ENCODE peak calls at places on chromosome 2, in seven cellular contexts. One of them, this sample, is unnamed.

GRCh38 chr2:207750876-207751275 is 18.8 kb downstream of the FZD5 start:
- DNase-seq in mucosa of descending colon: no peak
- DNase-seq in HFFc6: no peak
- DNase-seq in AG09309: no peak
- DNase-seq in breast epithelium: no peak
- DNase-seq in tibial artery: no peak
- DNase-seq in progenitor cell of endocrine pancreas: no peak
- DNase-seq in this sample: no peak

GRCh38 chr2:227939271-227940027 is 68.0 kb downstream of the DAW1 start:
- DNase-seq in tibial artery: no peak
- DNase-seq in progenitor cell of endocrine pancreas: no peak
- DNase-seq in breast epithelium: no peak
- DNase-seq in mucosa of descending colon: no peak
- DNase-seq in AG09309: no peak
- DNase-seq in HFFc6: peak; percentile 27
- DNase-seq in this sample: no peak

GRCh38 chr2:187618813-187619212 is 64.6 kb upstream of the TFPI start:
- DNase-seq in tibial artery: no peak
- DNase-seq in progenitor cell of endocrine pancreas: no peak
- DNase-seq in breast epithelium: no peak
- DNase-seq in AG09309: peak; percentile 7
- DNase-seq in HFFc6: no peak
- DNase-seq in mucosa of descending colon: no peak
- DNase-seq in this sample: no peak

GRCh38 chr2:95333056-95333455 is 35.9 kb downstream of the KCNIP3 start:
- DNase-seq in progenitor cell of endocrine pancreas: no peak
- DNase-seq in mucosa of descending colon: peak; percentile 1
- DNase-seq in tibial artery: no peak
- DNase-seq in breast epithelium: no peak
- DNase-seq in HFFc6: no peak
- DNase-seq in AG09309: no peak
- DNase-seq in this sample: no peak

GRCh38 chr2:119427756-119428155 is 3.9 kb upstream of the TMEM37 start:
- DNase-seq in tibial artery: peak; percentile 48
- DNase-seq in AG09309: no peak
- DNase-seq in mucosa of descending colon: no peak
- DNase-seq in HFFc6: no peak
- DNase-seq in progenitor cell of endocrine pancreas: no peak
- DNase-seq in breast epithelium: no peak
- DNase-seq in this sample: no peak

GRCh38 chr2:86035883-86036789 is 69.5 kb downstream of the POLR1A start:
- DNase-seq in tibial artery: peak; percentile 81
- DNase-seq in HFFc6: peak; percentile 71
- DNase-seq in progenitor cell of endocrine pancreas: peak; percentile 26
- DNase-seq in mucosa of descending colon: peak; percentile 69
- DNase-seq in AG09309: no peak
- DNase-seq in breast epithelium: peak; percentile 76
- DNase-seq in this sample: no peak

GRCh38 chr2:10257500-10258147 is 45.1 kb upstream of the HPCAL1 start:
- DNase-seq in progenitor cell of endocrine pancreas: no peak
- DNase-seq in tibial artery: peak; percentile 34
- DNase-seq in AG09309: no peak
- DNase-seq in HFFc6: no peak
- DNase-seq in mucosa of descending colon: peak; percentile 15
- DNase-seq in breast epithelium: no peak
- DNase-seq in this sample: no peak

GRCh38 chr2:238467772-238468171 is 41.0 kb downstream of the ASB1 start:
- DNase-seq in HFFc6: no peak
- DNase-seq in AG09309: no peak
- DNase-seq in tibial artery: no peak
- DNase-seq in mucosa of descending colon: no peak
- DNase-seq in progenitor cell of endocrine pancreas: no peak
- DNase-seq in breast epithelium: no peak
- DNase-seq in this sample: no peak

GRCh38 chr2:56047136-56047535 is 123.6 kb upstream of the EFEMP1 start:
- DNase-seq in breast epithelium: no peak
- DNase-seq in progenitor cell of endocrine pancreas: no peak
- DNase-seq in tibial artery: no peak
- DNase-seq in HFFc6: no peak
- DNase-seq in AG09309: no peak
- DNase-seq in mucosa of descending colon: no peak
- DNase-seq in this sample: no peak

DNA sequence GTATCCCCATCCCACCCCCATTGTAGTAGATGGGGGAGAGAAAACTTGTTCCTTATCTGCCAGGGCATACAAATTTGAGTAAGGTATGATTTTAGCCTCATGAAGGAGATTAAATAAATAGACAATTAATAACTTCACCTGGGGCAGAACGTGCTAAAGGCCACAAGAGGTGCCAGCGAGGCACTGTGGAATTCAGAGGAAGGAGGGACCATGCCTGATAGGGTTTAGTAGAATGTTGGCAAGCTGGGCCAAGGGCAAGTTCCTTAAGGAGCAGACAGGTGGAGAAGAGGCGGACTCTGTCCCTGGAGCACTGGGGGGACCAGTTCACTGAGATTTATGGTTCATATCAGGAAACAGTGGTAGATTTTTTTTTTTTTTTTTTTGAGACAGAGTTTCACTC is 22.5 kb downstream of the STAMBP start:
- DNase-seq in breast epithelium: no peak
- DNase-seq in progenitor cell of endocrine pancreas: no peak
- DNase-seq in AG09309: no peak
- DNase-seq in mucosa of descending colon: peak; percentile 37
- DNase-seq in HFFc6: no peak
- DNase-seq in tibial artery: no peak
- DNase-seq in this sample: no peak
- TF ChIP-seq CTCF in breast epithelium: no peak
- TF ChIP-seq CTCF in progenitor cell of endocrine pancreas: peak; percentile 44
- TF ChIP-seq CTCF in AG09309: peak; percentile 15
- TF ChIP-seq CTCF in mucosa of descending colon: peak; percentile 6
- TF ChIP-seq CTCF in HFFc6: peak; percentile 35
- TF ChIP-seq CTCF in tibial artery: no peak
- TF ChIP-seq CTCF in this sample: no peak

GRCh38 chr2:62475172-62476011 is 30.6 kb downstream of the TMEM17 start:
- DNase-seq in tibial artery: no peak
- DNase-seq in breast epithelium: no peak
- DNase-seq in AG09309: no peak
- DNase-seq in HFFc6: no peak
- DNase-seq in mucosa of descending colon: no peak
- DNase-seq in progenitor cell of endocrine pancreas: no peak
- DNase-seq in this sample: no peak
- TF ChIP-seq CTCF in tibial artery: no peak
- TF ChIP-seq CTCF in breast epithelium: no peak
- TF ChIP-seq CTCF in AG09309: no peak
- TF ChIP-seq CTCF in HFFc6: no peak
- TF ChIP-seq CTCF in mucosa of descending colon: no peak
- TF ChIP-seq CTCF in progenitor cell of endocrine pancreas: no peak
- TF ChIP-seq CTCF in this sample: no peak

DNA sequence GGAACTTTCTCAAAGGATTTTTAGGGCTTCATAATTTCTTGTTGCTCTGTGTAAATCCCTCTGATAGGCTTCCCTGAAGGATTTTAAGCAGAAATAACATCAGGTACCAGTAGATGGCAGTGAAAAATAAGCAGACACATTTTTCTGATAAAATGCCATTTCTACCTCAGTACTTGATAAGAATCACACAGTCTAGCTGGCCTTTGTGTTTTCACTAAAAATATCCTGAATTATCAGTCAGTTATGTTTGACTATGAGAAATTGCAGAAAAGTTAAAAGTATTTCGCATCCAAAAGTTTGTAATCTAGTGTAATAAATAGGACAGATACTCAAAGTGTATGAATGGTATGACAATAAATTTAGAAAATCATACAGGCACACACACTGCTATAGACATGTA is 68.7 kb downstream of the DNAJC10 start:
- DNase-seq in tibial artery: no peak
- DNase-seq in progenitor cell of endocrine pancreas: no peak
- DNase-seq in HFFc6: peak; percentile 50
- DNase-seq in breast epithelium: no peak
- DNase-seq in mucosa of descending colon: no peak
- DNase-seq in AG09309: peak; percentile 18
- DNase-seq in this sample: no peak
- TF ChIP-seq CTCF in tibial artery: peak; percentile 64
- TF ChIP-seq CTCF in progenitor cell of endocrine pancreas: peak; percentile 75
- TF ChIP-seq CTCF in HFFc6: peak; percentile 78
- TF ChIP-seq CTCF in breast epithelium: peak; percentile 22
- TF ChIP-seq CTCF in mucosa of descending colon: peak; percentile 43
- TF ChIP-seq CTCF in AG09309: peak; percentile 52
- TF ChIP-seq CTCF in this sample: peak; percentile 52

DNA sequence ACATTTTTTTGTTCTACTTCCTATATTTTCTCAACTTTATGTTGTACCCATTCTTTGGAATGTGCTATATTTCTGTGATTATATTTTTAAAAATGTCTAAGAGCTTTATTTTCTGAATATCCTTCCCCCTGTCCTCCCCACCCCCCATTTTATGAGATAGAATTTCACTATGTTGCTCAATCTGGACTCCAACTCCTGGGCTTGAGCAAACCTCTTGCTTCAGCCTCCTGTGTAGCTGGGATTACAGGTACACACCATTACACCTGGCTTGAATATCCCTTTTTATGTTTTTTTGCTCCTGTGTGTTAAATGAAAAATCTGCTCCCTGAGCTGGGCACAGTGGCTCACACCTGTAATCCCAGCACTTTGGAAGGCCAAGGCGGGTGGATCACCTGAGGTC is 9.2 kb upstream of the ZFAND2B start:
- DNase-seq in AG09309: no peak
- DNase-seq in mucosa of descending colon: no peak
- DNase-seq in tibial artery: no peak
- DNase-seq in breast epithelium: no peak
- DNase-seq in HFFc6: no peak
- DNase-seq in progenitor cell of endocrine pancreas: no peak
- DNase-seq in this sample: no peak
- TF ChIP-seq CTCF in AG09309: no peak
- TF ChIP-seq CTCF in mucosa of descending colon: no peak
- TF ChIP-seq CTCF in tibial artery: no peak
- TF ChIP-seq CTCF in breast epithelium: no peak
- TF ChIP-seq CTCF in HFFc6: no peak
- TF ChIP-seq CTCF in progenitor cell of endocrine pancreas: no peak
- TF ChIP-seq CTCF in this sample: no peak

GRCh38 chr2:170235860-170236638 is 58.1 kb downstream of the MYO3B start:
- DNase-seq in mucosa of descending colon: no peak
- DNase-seq in HFFc6: peak; percentile 43
- DNase-seq in breast epithelium: no peak
- DNase-seq in tibial artery: no peak
- DNase-seq in progenitor cell of endocrine pancreas: peak; percentile 31
- DNase-seq in AG09309: no peak
- DNase-seq in this sample: no peak
- TF ChIP-seq CTCF in mucosa of descending colon: no peak
- TF ChIP-seq CTCF in HFFc6: peak; percentile 75
- TF ChIP-seq CTCF in breast epithelium: no peak
- TF ChIP-seq CTCF in tibial artery: no peak
- TF ChIP-seq CTCF in progenitor cell of endocrine pancreas: peak; percentile 71
- TF ChIP-seq CTCF in AG09309: peak; percentile 40
- TF ChIP-seq CTCF in this sample: peak; percentile 44

GRCh38 chr2:47088371-47089082 is 66.6 kb downstream of the STPG4 start:
- DNase-seq in tibial artery: no peak
- DNase-seq in AG09309: no peak
- DNase-seq in mucosa of descending colon: no peak
- DNase-seq in progenitor cell of endocrine pancreas: no peak
- DNase-seq in breast epithelium: no peak
- DNase-seq in HFFc6: no peak
- DNase-seq in this sample: no peak
- TF ChIP-seq CTCF in tibial artery: no peak
- TF ChIP-seq CTCF in AG09309: no peak
- TF ChIP-seq CTCF in mucosa of descending colon: no peak
- TF ChIP-seq CTCF in progenitor cell of endocrine pancreas: no peak
- TF ChIP-seq CTCF in breast epithelium: no peak
- TF ChIP-seq CTCF in HFFc6: no peak
- TF ChIP-seq CTCF in this sample: no peak

GRCh38 chr2:160407393-160408204 is 86.0 kb downstream of the RBMS1 start:
- DNase-seq in mucosa of descending colon: peak; percentile 62
- DNase-seq in progenitor cell of endocrine pancreas: peak; percentile 53
- DNase-seq in AG09309: no peak
- DNase-seq in breast epithelium: peak; percentile 56
- DNase-seq in HFFc6: peak; percentile 36
- DNase-seq in tibial artery: peak; percentile 75
- DNase-seq in this sample: peak; percentile 41
- TF ChIP-seq CTCF in mucosa of descending colon: no peak
- TF ChIP-seq CTCF in progenitor cell of endocrine pancreas: no peak
- TF ChIP-seq CTCF in AG09309: no peak
- TF ChIP-seq CTCF in breast epithelium: no peak
- TF ChIP-seq CTCF in HFFc6: no peak
- TF ChIP-seq CTCF in tibial artery: peak; percentile 41
- TF ChIP-seq CTCF in this sample: no peak

This sample was measured in mesothelial cell of epicardium.